ENCODE peak calls at places on chromosomes 16 and 17, in eight cellular contexts. W, V, R, G, D, Q, P and E are unnamed samples.

GRCh38 chr17:17063546-17064122 is 21.4 kb downstream of the MPRIP start:
- DNase-seq in W (no peak), V (peak; percentile 81), R (peak; percentile 94), G (no peak), D (peak; percentile 36), Q (no peak), P (peak; percentile 81), E (peak; percentile 64)

GRCh38 chr16:4290236-4290830 is 17.5 kb upstream of the TFAP4 start:
- DNase-seq in W (no peak), V (peak; percentile 68), R (peak; percentile 69), G (peak; percentile 1), D (no peak), Q (no peak), P (peak; percentile 58), E (no peak)

GRCh38 chr17:63426041-63426916 is 19.8 kb downstream of the CYB561 start:
- DNase-seq in W (no peak), V (no peak), R (no peak), G (no peak), D (no peak), Q (no peak), P (no peak), E (no peak)

GRCh38 chr17:29291163-29291752 is 2.7 kb downstream of the NUFIP2 start:
- DNase-seq in W (no peak), V (peak; percentile 30), R (no peak), G (peak; percentile 50), D (peak; percentile 57), Q (peak; percentile 18), P (no peak), E (no peak)

GRCh38 chr17:59892251-59892848 is 393 bp downstream of the TUBD1 start:
- DNase-seq in W (no peak), V (peak; percentile 10), R (peak; percentile 82), G (no peak), D (no peak), Q (no peak), P (peak; percentile 31), E (no peak)

GRCh38 chr16:89864421-89864820 is 9.0 kb upstream of the TCF25 start:
- DNase-seq in W (no peak), V (no peak), R (no peak), G (no peak), D (no peak), Q (no peak), P (no peak), E (no peak)

GRCh38 chr16:29900102-29900887 is at the start of gene ASPHD1:
- DNase-seq in W (peak; percentile 63), V (peak; percentile 85), R (peak; percentile 61), G (peak; percentile 92), D (peak; percentile 73), Q (peak; percentile 42), P (peak; percentile 83), E (peak; percentile 89)

GRCh38 chr17:35752471-35752870 is 568 bp downstream of the GAS2L2 start:
- DNase-seq in W (no peak), V (no peak), R (no peak), G (no peak), D (no peak), Q (no peak), P (no peak), E (no peak)

GRCh38 chr17:41734949-41735313 is 488 bp upstream of the HAP1 start:
- DNase-seq in W (no peak), V (no peak), R (no peak), G (no peak), D (no peak), Q (no peak), P (no peak), E (no peak)

GRCh38 chr17:41731836-41732235 is 2.6 kb downstream of the HAP1 start:
- DNase-seq in W (no peak), V (no peak), R (no peak), G (no peak), D (no peak), Q (no peak), P (no peak), E (no peak)

GRCh38 chr17:41734139-41734948 is at the start of gene HAP1:
- DNase-seq in W (no peak), V (peak; percentile 19), R (no peak), G (peak; percentile 83), D (no peak), Q (no peak), P (no peak), E (peak; percentile 62)

GRCh38 chr17:41735744-41736143 is 1.3 kb upstream of the HAP1 start:
- DNase-seq in W (no peak), V (no peak), R (no peak), G (no peak), D (no peak), Q (no peak), P (no peak), E (peak; percentile 9)

DNA sequence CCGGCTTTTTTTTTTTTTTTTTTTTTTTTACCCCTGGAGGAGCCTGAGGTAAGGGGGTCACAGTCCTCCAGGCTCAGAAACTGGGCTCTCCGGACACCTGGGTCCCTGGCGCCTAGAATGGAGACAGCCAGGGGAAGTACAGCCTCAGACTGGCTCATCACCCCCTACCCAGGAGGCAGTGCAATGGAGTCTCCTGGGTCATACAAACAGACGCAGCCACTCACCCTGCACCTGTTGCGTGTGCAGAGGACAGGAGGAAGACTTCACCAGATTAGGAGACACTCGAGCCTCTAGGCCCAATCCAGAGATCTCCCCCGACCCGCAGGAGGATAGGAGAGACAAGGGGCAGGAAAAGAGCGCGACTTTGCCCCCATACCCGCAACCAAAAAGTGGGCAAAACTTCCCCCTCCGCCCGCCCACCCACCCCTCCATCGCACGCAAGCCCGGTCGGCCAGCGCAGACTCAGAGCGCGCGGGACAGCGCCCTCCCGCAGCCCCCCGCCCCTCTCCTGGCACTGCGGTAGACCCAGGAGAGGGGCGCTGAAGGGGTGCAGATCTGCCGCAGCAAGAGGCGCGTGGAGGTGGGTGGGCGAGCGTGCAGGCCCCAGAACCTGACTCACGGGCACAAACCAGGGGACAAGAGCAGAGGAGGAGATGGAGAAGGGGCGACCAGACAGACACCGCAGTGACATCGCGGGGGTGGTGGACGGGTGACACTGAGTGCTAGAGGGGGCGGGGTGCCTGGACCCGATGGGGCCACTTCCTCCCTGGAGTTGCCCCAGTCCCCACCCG is 900 bp downstream of the HAP1 start:
- DNase-seq in W (no peak), V (no peak), R (no peak), G (peak; percentile 52), D (no peak), Q (no peak), P (no peak), E (no peak)
- H3K4me3 ChIP-seq in W (no peak overlapping the region), V (no peak overlapping the region), R (peak overlapping the region; percentile 65), G (peak overlapping the region; percentile 58), D (no peak overlapping the region), Q (no peak overlapping the region), P (peak overlapping the region; percentile 32), E (peak overlapping the region; percentile 45)

GRCh38 chr17:18231156-18231555 is 5.7 kb downstream of the LLGL1 start:
- DNase-seq in W (no peak), V (no peak), R (no peak), G (no peak), D (no peak), Q (no peak), P (no peak), E (no peak)

GRCh38 chr17:18229254-18229653 is 3.8 kb downstream of the LLGL1 start:
- DNase-seq in W (no peak), V (no peak), R (no peak), G (no peak), D (no peak), Q (no peak), P (no peak), E (no peak)

GRCh38 chr17:18230288-18231141 is 5.1 kb downstream of the LLGL1 start:
- DNase-seq in W (no peak), V (no peak), R (no peak), G (no peak), D (no peak), Q (no peak), P (no peak), E (no peak)

GRCh38 chr17:18228176-18228682 is 2.8 kb downstream of the LLGL1 start:
- DNase-seq in W (no peak), V (no peak), R (no peak), G (no peak), D (no peak), Q (no peak), P (no peak), E (no peak)

DNA sequence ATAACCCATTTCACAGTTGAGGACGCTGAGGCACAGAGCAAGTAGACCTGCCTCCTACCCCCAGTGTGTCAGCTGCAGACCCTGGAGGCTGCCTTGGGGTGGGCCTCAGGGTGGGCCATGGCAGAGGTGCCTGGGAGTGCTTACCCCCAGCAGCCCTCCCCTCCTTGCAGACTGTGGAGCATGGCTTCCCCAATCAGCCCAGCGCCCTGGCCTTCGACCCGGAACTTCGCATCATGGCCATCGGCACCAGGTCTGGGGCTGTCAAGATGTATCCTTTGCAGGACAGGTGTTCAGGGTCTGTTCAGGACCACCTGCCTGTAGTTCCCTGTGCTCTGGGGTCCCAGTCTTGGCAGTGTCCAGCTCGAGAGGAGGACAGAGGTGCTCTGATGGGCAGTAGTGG is 4.3 kb downstream of the LLGL1 start:
- DNase-seq in W (no peak), V (no peak), R (no peak), G (no peak), D (no peak), Q (no peak), P (no peak), E (no peak)
- H3K27ac ChIP-seq in W (no peak overlapping the region), V (no peak overlapping the region), R (no peak overlapping the region), G (no peak overlapping the region), D (no peak overlapping the region), Q (no peak overlapping the region), P (no peak overlapping the region), E (no peak overlapping the region)

GRCh38 chr17:73874008-73874407 is 229.8 kb upstream of the SDK2 start:
- DNase-seq in W (no peak), V (no peak), R (no peak), G (no peak), D (no peak), Q (no peak), P (no peak), E (no peak)

GRCh38 chr17:73865825-73866224 is 221.6 kb upstream of the SDK2 start:
- DNase-seq in W (no peak), V (no peak), R (no peak), G (no peak), D (no peak), Q (no peak), P (no peak), E (no peak)

GRCh38 chr17:73872816-73873215 is 228.6 kb upstream of the SDK2 start:
- DNase-seq in W (no peak), V (no peak), R (no peak), G (no peak), D (no peak), Q (no peak), P (no peak), E (no peak)

GRCh38 chr17:73867056-73867455 is 222.8 kb upstream of the SDK2 start:
- DNase-seq in W (no peak), V (no peak), R (no peak), G (no peak), D (no peak), Q (no peak), P (no peak), E (no peak)

GRCh38 chr17:73870035-73870434 is 225.8 kb upstream of the SDK2 start:
- DNase-seq in W (no peak), V (no peak), R (no peak), G (no peak), D (no peak), Q (no peak), P (no peak), E (no peak)
- H3K27me3 ChIP-seq in W (no peaks in the 10 kb centered on the region), V (no peaks in the 10 kb centered on the region), R (no peaks in the 10 kb centered on the region), G (no peaks in the 10 kb centered on the region), D (no peaks in the 10 kb centered on the region), Q (no peaks in the 10 kb centered on the region), P (no peaks in the 10 kb centered on the region), E (no peaks in the 10 kb centered on the region)

GRCh38 chr16:10878328-10878643 is 1.3 kb downstream of the CIITA start:
- DNase-seq in W (no peak), V (no peak), R (no peak), G (no peak), D (no peak), Q (no peak), P (no peak), E (no peak)

GRCh38 chr16:10878644-10879498 is 1.9 kb downstream of the CIITA start:
- DNase-seq in W (no peak), V (peak; percentile 85), R (peak; percentile 63), G (peak; percentile 70), D (no peak), Q (no peak), P (peak; percentile 87), E (peak; percentile 41)

GRCh38 chr16:10876305-10876704 is 697 bp upstream of the CIITA start:
- DNase-seq in W (no peak), V (no peak), R (no peak), G (no peak), D (no peak), Q (no peak), P (no peak), E (no peak)

GRCh38 chr16:10877472-10877946 is 507 bp downstream of the CIITA start:
- DNase-seq in W (no peak), V (no peak), R (no peak), G (no peak), D (no peak), Q (no peak), P (no peak), E (no peak)

DNA sequence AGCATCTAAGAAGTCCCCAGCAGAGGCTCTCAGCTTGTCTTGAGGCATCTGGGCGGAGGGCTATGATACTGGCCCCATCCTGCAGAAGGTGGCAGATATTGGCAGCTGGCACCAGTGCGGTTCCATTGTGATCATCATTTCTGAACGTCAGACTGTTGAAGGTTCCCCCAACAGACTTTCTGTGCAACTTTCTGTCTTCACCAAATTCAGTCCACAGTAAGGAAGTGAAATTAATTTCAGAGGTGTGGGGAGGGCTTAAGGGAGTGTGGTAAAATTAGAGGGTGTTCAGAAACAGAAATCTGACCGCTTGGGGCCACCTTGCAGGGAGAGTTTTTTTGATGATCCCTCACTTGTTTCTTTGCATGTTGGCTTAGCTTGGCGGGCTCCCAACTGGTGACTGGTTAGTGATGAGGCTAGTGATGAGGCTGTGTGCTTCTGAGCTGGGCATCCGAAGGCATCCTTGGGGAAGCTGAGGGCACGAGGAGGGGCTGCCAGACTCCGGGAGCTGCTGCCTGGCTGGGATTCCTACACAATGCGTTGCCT is at the start of gene CIITA:
- DNase-seq in W (peak; percentile 27), V (peak; percentile 85), R (peak; percentile 82), G (no peak), D (peak; percentile 75), Q (peak; percentile 37), P (peak; percentile 91), E (peak; percentile 71)
- H3K4me3 ChIP-seq in W (peak within 1 kb of the TSS; percentile 4), V (no peak within 1 kb of the TSS), R (peak within 1 kb of the TSS; percentile 73), G (no peak within 1 kb of the TSS), D (peak within 1 kb of the TSS; percentile 65), Q (no peak within 1 kb of the TSS), P (peak within 1 kb of the TSS; percentile 76), E (no peak within 1 kb of the TSS)